ENCODE peak calls at places on chromosomes 16 and 17, in five cellular contexts. E is right atrium auricular region, I is colonic mucosa, A is AG04450, P is HAP-1. M is an unnamed sample.

GRCh38 chr16:56941092-56941491 is 9.2 kb downstream of the HERPUD1 start:
- DNase-seq in E (no peak), P (no peak), A (no peak), I (no peak), M (no peak)

GRCh38 chr16:57720142-57720575 is 15.4 kb upstream of the KATNB1 start:
- DNase-seq in P (peak; percentile 61), A (peak; percentile 20), E (no peak), I (peak; percentile 53), M (peak; percentile 81)

GRCh38 chr17:48552453-48553189 is 7.7 kb upstream of the HOXB2 start:
- DNase-seq in I (no peak), P (no peak), A (no peak), E (no peak), M (no peak)

GRCh38 chr17:67378444-67379250 is 1.6 kb downstream of the PITPNC1 start:
- DNase-seq in I (peak; percentile 72), A (peak; percentile 44), E (peak; percentile 81), P (peak; percentile 87), M (peak; percentile 80)

GRCh38 chr16:71296584-71297133 is 7.5 kb upstream of the CMTR2 start:
- DNase-seq in I (no peak), A (no peak), E (no peak), P (no peak), M (no peak)

GRCh38 chr16:48361540-48361939 is 23.7 kb downstream of the SIAH1 start:
- DNase-seq in E (no peak), A (no peak), P (no peak), I (no peak), M (no peak)

GRCh38 chr16:65737831-65738230 is 616.0 kb upstream of the CDH11 start:
- DNase-seq in E (no peak), P (no peak), I (no peak), A (no peak), M (no peak)

GRCh38 chr17:56688151-56688550 is 94.7 kb downstream of the NOG start:
- DNase-seq in P (no peak), I (no peak), A (no peak), E (no peak), M (no peak)

GRCh38 chr16:58515871-58516767 is 802 bp downstream of the SETD6 start:
- DNase-seq in E (no peak), A (no peak), P (peak; percentile 52), I (peak; percentile 66), M (peak; percentile 70)

GRCh38 chr17:62693616-62694415 is 66.3 kb downstream of the MRC2 start:
- DNase-seq in A (no peak), P (no peak), E (no peak), I (no peak), M (no peak)

GRCh38 chr17:61159415-61159814 is 240.2 kb upstream of the TBX2 start:
- DNase-seq in I (no peak), P (no peak), E (no peak), A (no peak), M (no peak)

GRCh38 chr17:77446959-77447634 is 306.3 kb downstream of the SEC14L1 start:
- DNase-seq in I (no peak), P (no peak), E (no peak), A (no peak), M (no peak)

GRCh38 chr17:77443743-77444260 is 303.0 kb downstream of the SEC14L1 start:
- DNase-seq in E (no peak), I (no peak), A (no peak), P (no peak), M (no peak)

GRCh38 chr17:77444653-77445029 is 303.9 kb downstream of the SEC14L1 start:
- DNase-seq in A (no peak), P (no peak), I (peak; percentile 41), E (no peak), M (no peak)

GRCh38 chr17:77445908-77446535 is 305.3 kb downstream of the SEC14L1 start:
- DNase-seq in A (no peak), E (no peak), I (peak; percentile 79), P (no peak), M (peak; percentile 77)

GRCh38 chr17:77445030-77445907 is 304.5 kb downstream of the SEC14L1 start:
- DNase-seq in A (no peak), E (no peak), P (no peak), I (peak; percentile 71), M (peak; percentile 57)
- H3K4me3 ChIP-seq in A (no peak overlapping the region), E (no peak overlapping the region), P (no peak overlapping the region), I (no peak overlapping the region), M (no peak overlapping the region)

DNA sequence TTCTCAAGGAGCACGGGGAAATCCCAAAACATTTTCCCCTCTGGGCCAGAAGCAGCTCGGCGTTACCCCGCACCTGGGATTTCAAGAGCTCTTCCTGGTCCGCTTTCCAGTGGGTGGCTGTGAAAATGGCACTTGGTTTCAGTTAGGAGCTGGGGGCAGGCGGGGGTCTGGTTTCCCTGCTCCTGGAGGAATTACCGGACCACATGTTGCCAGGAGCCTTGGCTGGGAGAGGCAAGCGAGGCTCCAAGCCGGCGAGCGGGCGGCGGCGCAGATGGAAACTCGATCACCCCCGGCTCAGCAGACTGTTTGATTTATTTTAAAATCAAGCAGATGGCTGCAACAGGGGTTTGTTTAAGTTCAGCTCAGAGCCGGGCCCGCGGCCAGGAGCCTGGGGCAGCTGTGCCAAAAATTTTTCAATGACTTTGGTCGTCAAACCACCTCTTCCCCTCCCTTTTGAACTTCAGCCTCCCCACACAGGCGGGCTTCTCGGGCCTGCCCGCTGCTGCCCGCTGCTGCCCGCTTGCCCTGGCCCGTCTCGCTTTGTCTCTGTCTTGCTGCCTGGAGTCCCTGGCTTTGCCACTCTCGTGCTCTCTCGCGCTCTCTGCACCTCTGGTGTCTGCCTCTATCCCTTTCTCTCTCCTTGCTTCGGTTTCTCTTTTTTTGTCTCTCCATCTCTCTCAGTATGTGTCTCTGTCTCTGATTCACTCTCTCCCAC is 108.0 kb upstream of the CIBAR2 start:
- DNase-seq in P (no peak), I (peak; percentile 75), E (no peak), A (peak; percentile 77), M (peak; percentile 84)
- H3K4me3 ChIP-seq in P (no peak overlapping the region), I (peak overlapping the region; percentile 20), E (no peak overlapping the region), A (peak overlapping the region; percentile 45), M (peak overlapping the region; percentile 40)

GRCh38 chr17:58338454-58338841 is 9.9 kb upstream of the TSPOAP1 start:
- DNase-seq in I (no peak), P (no peak), A (no peak), E (no peak), M (no peak)
- H3K4me3 ChIP-seq in I (no peak overlapping the region), P (no peak overlapping the region), A (no peak overlapping the region), E (no peak overlapping the region), M (peak overlapping the region; percentile 14)

GRCh38 chr17:7018331-7018964 is 4.4 kb upstream of the BCL6B start:
- DNase-seq in E (peak; percentile 80), I (peak; percentile 29), P (no peak), A (no peak), M (no peak)
- H3K4me3 ChIP-seq in E (peak overlapping the region; percentile 60), I (peak overlapping the region; percentile 30), P (no peak overlapping the region), A (no peak overlapping the region), M (peak overlapping the region; percentile 56)

GRCh38 chr17:43953746-43954145 is at the start of gene PYY:
- DNase-seq in I (no peak), A (no peak), E (no peak), P (no peak), M (no peak)
- H3K4me3 ChIP-seq in I (no peak within 1 kb of the TSS), A (no peak within 1 kb of the TSS), E (no peak within 1 kb of the TSS), P (no peak within 1 kb of the TSS), M (peak within 1 kb of the TSS; percentile 25)

DNA sequence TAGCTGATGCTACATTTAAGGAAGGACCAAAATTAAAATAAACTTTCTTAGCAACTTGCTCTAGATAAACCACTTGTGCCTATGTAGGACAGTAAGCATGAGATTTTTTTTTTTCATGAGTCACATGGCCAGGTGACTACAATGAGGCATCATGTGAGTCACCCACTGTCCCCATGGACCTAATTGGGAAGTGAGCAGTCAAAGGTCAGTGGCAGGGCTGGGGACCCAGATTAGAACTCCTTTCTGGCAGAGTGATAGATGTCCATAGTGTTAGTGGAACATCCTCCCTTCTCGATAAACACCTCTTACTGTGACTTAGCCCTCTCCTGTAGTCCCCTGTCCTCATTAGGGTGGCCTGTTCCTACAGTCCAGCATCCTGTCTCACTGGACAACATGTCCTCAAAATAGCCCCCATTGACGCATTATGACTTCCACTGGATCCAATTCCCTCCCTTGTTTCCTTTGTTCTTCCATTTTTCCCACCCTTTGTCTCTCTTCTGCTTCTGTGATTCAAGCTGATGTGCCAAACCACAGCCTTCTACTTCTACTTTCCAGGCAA is 12.4 kb downstream of the ITGB3 start:
- DNase-seq in E (no peak), I (no peak), A (no peak), P (no peak), M (no peak)
- H3K4me3 ChIP-seq in E (no peak overlapping the region), I (no peak overlapping the region), A (no peak overlapping the region), P (no peak overlapping the region), M (no peak overlapping the region)

GRCh38 chr17:78359216-78359935 is 501 bp downstream of the SOCS3 start:
- DNase-seq in A (no peak), I (peak; percentile 57), P (peak; percentile 44), E (no peak), M (no peak)

GRCh38 chr17:78356163-78356713 is 3.6 kb downstream of the SOCS3 start:
- DNase-seq in P (peak; percentile 31), E (no peak), A (peak; percentile 78), I (peak; percentile 45), M (peak; percentile 54)

GRCh38 chr17:78358538-78359215 is 1.2 kb downstream of the SOCS3 start:
- DNase-seq in A (no peak), E (no peak), P (no peak), I (peak; percentile 46), M (peak; percentile 48)

GRCh38 chr17:78357177-78357586 is 2.7 kb downstream of the SOCS3 start:
- DNase-seq in I (peak; percentile 36), P (no peak), E (no peak), A (no peak), M (no peak)

GRCh38 chr17:78357687-78358537 is 2.0 kb downstream of the SOCS3 start:
- DNase-seq in P (no peak), E (no peak), A (no peak), I (peak; percentile 23), M (no peak)
- H3K4me3 ChIP-seq in P (no peak overlapping the region), E (peak overlapping the region; percentile 76), A (peak overlapping the region; percentile 87), I (peak overlapping the region; percentile 83), M (peak overlapping the region; percentile 99)